ENCODE peak calls at places on chromosomes 3 and 15, in five cellular contexts. N, X, R, C and G are unnamed samples.

GRCh38 chr3:96416549-96417255 is 397.7 kb upstream of the EPHA6 start:
- ATAC-seq in N (no peak), X (no peak), R (no peak), C (no peak), G (no peak)

GRCh38 chr15:80558631-80559319 is 136.3 kb upstream of the ABHD17C start:
- ATAC-seq in N (peak), X (peak), R (no peak), C (no peak), G (peak)

GRCh38 chr3:53682807-53683206 is 163.4 kb downstream of the CHDH start:
- ATAC-seq in N (no peak), X (no peak), R (no peak), C (no peak), G (no peak)

GRCh38 chr3:188326111-188326510 is 172.2 kb downstream of the LPP start:
- ATAC-seq in N (no peak), X (no peak), R (no peak), C (no peak), G (no peak)

GRCh38 chr3:57144952-57145351 is 20.2 kb downstream of the IL17RD start:
- ATAC-seq in N (no peak), X (no peak), R (no peak), C (no peak), G (no peak)

GRCh38 chr3:169564883-169565282 is 98.6 kb downstream of the MECOM start:
- ATAC-seq in N (peak), X (peak), R (no peak), C (peak), G (peak)

GRCh38 chr3:124258057-124258500 is 266.2 kb upstream of the ROPN1 start:
- ATAC-seq in N (peak), X (peak), R (no peak), C (no peak), G (no peak)

GRCh38 chr3:178170698-178171535 is 365.3 kb upstream of the KCNMB2 start:
- ATAC-seq in N (peak), X (peak), R (peak), C (peak), G (peak)